ENCODE peak calls at places on chromosomes 16 and 17, in six cellular contexts. L is occipital lobe, V is NCI-H1105, T is ELF-1, I is mucosa of descending colon, X is heart right ventricle. A is an unnamed sample.

GRCh38 chr17:35731239-35731931 is at the start of gene RASL10B:
- DNase-seq in L (peak), V (no peak), T (peak), I (no peak), X (peak), A (peak)

GRCh38 chr16:20814761-20815160 is 8.4 kb downstream of the REXO5 start:
- DNase-seq in L (peak), V (no peak), T (no peak), I (no peak), X (no peak), A (no peak)

GRCh38 chr16:57923418-57923817 is 47.5 kb downstream of the CNGB1 start:
- DNase-seq in L (no peak), V (no peak), T (no peak), I (no peak), X (no peak), A (no peak)

GRCh38 chr17:80168371-80168770 is 1.5 kb upstream of the CARD14 start:
- DNase-seq in L (no peak), V (no peak), T (no peak), I (no peak), X (no peak), A (no peak)

GRCh38 chr17:65074778-65075250 is 18.3 kb upstream of the GNA13 start:
- DNase-seq in L (peak), V (no peak), T (peak), I (peak), X (peak), A (no peak)

GRCh38 chr17:5481451-5481850 is 4.5 kb downstream of the DERL2 start:
- DNase-seq in L (no peak), V (no peak), T (no peak), I (no peak), X (no peak), A (no peak)

GRCh38 chr16:67897231-67897630 is 4.2 kb downstream of the PSKH1 start:
- DNase-seq in L (no peak), V (no peak), T (no peak), I (no peak), X (peak), A (no peak)

GRCh38 chr16:4370570-4371480 is 823 bp upstream of the VASN start:
- DNase-seq in L (no peak), V (no peak), T (no peak), I (peak), X (peak), A (no peak)

GRCh38 chr16:28513484-28514181 is 7.0 kb upstream of the IL27 start:
- DNase-seq in L (no peak), V (no peak), T (no peak), I (no peak), X (no peak), A (peak)

GRCh38 chr17:20271016-20271610 is 196.2 kb downstream of the LGALS9B start:
- DNase-seq in L (no peak), V (no peak), T (no peak), I (no peak), X (no peak), A (no peak)

GRCh38 chr17:34255381-34255732 is 272 bp downstream of the CCL2 start:
- DNase-seq in L (no peak), V (no peak), T (no peak), I (no peak), X (no peak), A (no peak)

GRCh38 chr17:12736526-12736925 is 52.8 kb upstream of the ARHGAP44 start:
- DNase-seq in L (no peak), V (no peak), T (no peak), I (no peak), X (no peak), A (no peak)

GRCh38 chr16:50627419-50627818 is 53.7 kb downstream of the SNX20 start:
- DNase-seq in L (no peak), V (no peak), T (no peak), I (no peak), X (peak), A (peak)

GRCh38 chr16:4261557-4262172 is 11.2 kb downstream of the TFAP4 start:
- DNase-seq in L (no peak), V (no peak), T (peak), I (peak), X (no peak), A (peak)

GRCh38 chr17:40310882-40311391 is 2.0 kb downstream of the RARA start:
- DNase-seq in L (no peak), V (no peak), T (no peak), I (no peak), X (no peak), A (no peak)

GRCh38 chr16:20409398-20410152 is at the start of gene ACSM5:
- DNase-seq in L (no peak), V (no peak), T (no peak), I (no peak), X (peak), A (peak)

GRCh38 chr16:65421596-65421995 is 299.7 kb upstream of the CDH11 start:
- DNase-seq in L (no peak), V (no peak), T (no peak), I (no peak), X (no peak), A (no peak)

GRCh38 chr17:41907633-41908539 is 10.9 kb downstream of the ACLY start:
- DNase-seq in L (no peak), V (no peak), T (no peak), I (no peak), X (no peak), A (no peak)

GRCh38 chr17:18033442-18034099 is 5.4 kb downstream of the ATPAF2 start:
- DNase-seq in L (no peak), V (peak), T (peak), I (no peak), X (peak), A (peak)

GRCh38 chr17:17605083-17605746 is 13.7 kb upstream of the PEMT start:
- DNase-seq in L (no peak), V (no peak), T (no peak), I (no peak), X (no peak), A (no peak)

GRCh38 chr16:15967223-15967546 is 17.8 kb downstream of the ABCC1 start:
- DNase-seq in L (no peak), V (no peak), T (no peak), I (no peak), X (no peak), A (no peak)

GRCh38 chr16:85457366-85457765 is 155.8 kb upstream of the GSE1 start:
- DNase-seq in L (no peak), V (no peak), T (no peak), I (no peak), X (no peak), A (no peak)